ENCODE peak calls at places on chromosomes 11 and 22, in eight cellular contexts. S, J, A, O, W, C, Y and X are unnamed samples. For H3K4me1, the result is how much of the 10 kb centered on the place peaks cover.

GRCh38 chr22:36536717-36537116 is 7.8 kb upstream of the EIF3D start:
- DNase-seq in S (no peak), J (no peak), A (no peak), O (no peak), W (no peak), C (no peak), Y (no peak), X (no peak)

GRCh38 chr11:13098067-13098466 is 89.0 kb downstream of the RASSF10 start:
- DNase-seq in S (no peak), J (no peak), A (no peak), O (no peak), W (no peak), C (no peak), Y (no peak), X (no peak)

GRCh38 chr11:100705447-100705846 is 18.4 kb downstream of the ARHGAP42 start:
- DNase-seq in S (no peak), J (no peak), A (no peak), O (no peak), W (no peak), C (no peak), Y (no peak), X (no peak)

GRCh38 chr11:134756811-134757540 is 344.9 kb upstream of the B3GAT1 start:
- DNase-seq in S (no peak), J (no peak), A (no peak), O (no peak), W (no peak), C (no peak), Y (no peak), X (no peak)

GRCh38 chr11:115215694-115216615 is 288.3 kb downstream of the CADM1 start:
- DNase-seq in S (no peak), J (no peak), A (no peak), O (no peak), W (no peak), C (no peak), Y (no peak), X (no peak)

GRCh38 chr22:26777402-26777801 is 120.0 kb downstream of the MIAT start:
- DNase-seq in S (no peak), J (no peak), A (no peak), O (no peak), W (no peak), C (no peak), Y (no peak), X (peak)

GRCh38 chr22:46577361-46578249 is 40.2 kb upstream of the CELSR1 start:
- DNase-seq in S (peak), J (no peak), A (peak), O (no peak), W (no peak), C (no peak), Y (no peak), X (no peak)

GRCh38 chr11:94553938-94554337 is 10.2 kb downstream of the FUT4 start:
- DNase-seq in S (no peak), J (no peak), A (peak), O (no peak), W (no peak), C (no peak), Y (no peak), X (peak)

GRCh38 chr22:37784829-37785495 is 22.8 kb upstream of the GCAT start:
- DNase-seq in S (no peak), J (no peak), A (no peak), O (no peak), W (no peak), C (peak), Y (no peak), X (no peak)

GRCh38 chr11:118002541-118003019 is 16.4 kb downstream of the IL10RA start:
- DNase-seq in S (no peak), J (peak), A (peak), O (no peak), W (no peak), C (peak), Y (no peak), X (peak)

GRCh38 chr11:74185695-74186094 is 14.6 kb downstream of the PPME1 start:
- DNase-seq in S (no peak), J (no peak), A (no peak), O (no peak), W (no peak), C (no peak), Y (no peak), X (no peak)

GRCh38 chr11:77407613-77408012 is 66.3 kb downstream of the PAK1 start:
- DNase-seq in S (no peak), J (no peak), A (peak), O (no peak), W (peak), C (peak), Y (no peak), X (peak)

GRCh38 chr11:46382644-46383403 is 1.4 kb downstream of the MDK start:
- DNase-seq in S (peak), J (no peak), A (peak), O (no peak), W (no peak), C (peak), Y (no peak), X (peak)

GRCh38 chr11:58613228-58613627 is 9.2 kb upstream of the CNTF start:
- DNase-seq in S (no peak), J (no peak), A (no peak), O (no peak), W (no peak), C (no peak), Y (no peak), X (no peak)

GRCh38 chr11:63564056-63564784 is 1.0 kb upstream of the PLAAT2 start:
- DNase-seq in S (no peak), J (no peak), A (no peak), O (no peak), W (no peak), C (peak), Y (no peak), X (no peak)

GRCh38 chr11:118258410-118258809 is 5.7 kb downstream of the MPZL2 start:
- DNase-seq in S (no peak), J (no peak), A (no peak), O (no peak), W (no peak), C (peak), Y (no peak), X (no peak)

GRCh38 chr11:122202161-122202950 is 86.3 kb upstream of the BLID start:
- DNase-seq in S (no peak), J (no peak), A (peak), O (no peak), W (no peak), C (peak), Y (no peak), X (no peak)

GRCh38 chr11:104095791-104096190 is 59.4 kb downstream of the DDI1 start:
- DNase-seq in S (no peak), J (no peak), A (no peak), O (no peak), W (no peak), C (no peak), Y (no peak), X (no peak)

GRCh38 chr11:126072141-126072741 is 9.6 kb upstream of the CDON start:
- DNase-seq in S (no peak), J (no peak), A (no peak), O (no peak), W (no peak), C (no peak), Y (no peak), X (no peak)

GRCh38 chr11:14582835-14583234 is 60.8 kb upstream of the PDE3B start:
- DNase-seq in S (no peak), J (no peak), A (no peak), O (no peak), W (no peak), C (no peak), Y (no peak), X (no peak)

GRCh38 chr22:50440544-50441249 is 34.1 kb downstream of the SBF1 start:
- DNase-seq in S (no peak), J (no peak), A (peak), O (no peak), W (no peak), C (no peak), Y (no peak), X (no peak)

GRCh38 chr11:93718057-93718563 is 23.2 kb downstream of the TAF1D start:
- DNase-seq in S (no peak), J (no peak), A (no peak), O (no peak), W (no peak), C (no peak), Y (no peak), X (no peak)

GRCh38 chr11:46291441-46292143 is 14.1 kb downstream of the CREB3L1 start:
- DNase-seq in S (no peak), J (no peak), A (no peak), O (no peak), W (no peak), C (no peak), Y (no peak), X (peak)

GRCh38 chr11:113587318-113587739 is 112.1 kb upstream of the DRD2 start:
- DNase-seq in S (no peak), J (no peak), A (no peak), O (no peak), W (no peak), C (no peak), Y (no peak), X (peak)

DNA sequence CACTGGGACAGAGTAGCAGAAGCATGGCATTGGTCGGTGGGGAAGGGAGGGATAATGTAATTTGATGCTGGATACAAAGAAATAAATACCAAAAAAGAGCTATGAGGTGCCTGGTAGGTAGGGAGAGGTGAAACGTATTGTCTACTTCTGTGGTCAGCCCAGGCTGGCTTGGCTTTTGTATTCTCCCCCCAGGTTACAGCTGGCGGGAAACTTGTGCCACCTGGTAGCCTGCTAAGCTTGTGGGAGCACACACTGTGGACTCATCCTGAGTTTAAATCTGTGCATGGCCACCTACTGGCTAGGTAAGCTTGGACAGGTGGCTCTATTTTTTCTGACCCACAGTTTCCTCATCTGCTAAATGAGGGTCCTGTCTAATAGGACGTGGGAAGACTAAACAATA is 165.2 kb upstream of the E2F8 start:
- DNase-seq in S (no peak), J (no peak), A (no peak), O (no peak), W (no peak), C (no peak), Y (no peak), X (no peak)
- H3K27ac ChIP-seq in S (no peak), J (no peak), A (no peak), O (no peak), W (no peak), C (no peak), Y (no peak), X (no peak)

GRCh38 chr11:109978895-109979294 is 114.3 kb upstream of the ZC3H12C start:
- DNase-seq in S (no peak), J (no peak), A (no peak), O (no peak), W (no peak), C (no peak), Y (no peak), X (peak)

GRCh38 chr11:109983358-109983757 is 109.8 kb upstream of the ZC3H12C start:
- DNase-seq in S (no peak), J (no peak), A (no peak), O (no peak), W (no peak), C (no peak), Y (no peak), X (no peak)

GRCh38 chr11:109981028-109981636 is 112.1 kb upstream of the ZC3H12C start:
- DNase-seq in S (no peak), J (no peak), A (no peak), O (no peak), W (no peak), C (no peak), Y (no peak), X (no peak)

GRCh38 chr11:109986488-109986887 is 106.7 kb upstream of the ZC3H12C start:
- DNase-seq in S (no peak), J (no peak), A (no peak), O (no peak), W (no peak), C (no peak), Y (no peak), X (no peak)

DNA sequence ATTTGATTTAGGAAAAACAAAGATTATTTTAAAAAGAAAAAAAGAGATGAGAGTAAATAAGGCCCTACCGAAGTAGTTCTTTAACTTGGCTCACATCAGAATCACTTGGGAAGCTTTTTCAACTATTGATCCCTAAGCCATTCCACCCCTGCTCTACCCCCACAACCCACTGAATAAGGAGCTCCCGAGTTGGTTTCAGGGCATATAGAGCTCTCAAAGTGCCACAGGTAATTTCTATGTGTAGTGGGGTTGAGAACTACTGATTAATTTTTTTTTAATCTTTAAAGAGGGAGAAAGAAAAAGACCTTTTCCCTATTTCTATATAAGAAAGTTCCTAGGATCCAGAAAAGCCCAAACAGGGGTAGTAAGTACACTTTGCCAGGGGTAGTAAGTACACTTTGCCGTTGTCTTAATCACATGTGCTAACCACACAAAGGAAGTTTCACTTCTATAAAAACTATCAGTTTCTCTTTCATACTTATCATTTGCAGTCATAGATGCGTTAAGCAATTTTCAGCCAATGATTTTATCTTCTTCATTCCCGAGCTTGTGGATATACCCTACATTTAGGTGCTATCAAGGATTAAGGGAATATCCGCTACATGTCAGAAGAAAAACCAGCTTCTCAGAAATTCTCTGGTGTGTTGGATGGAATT is 108.4 kb upstream of the ZC3H12C start:
- DNase-seq in S (no peak), J (no peak), A (no peak), O (no peak), W (no peak), C (no peak), Y (no peak), X (no peak)
- H3K4me3 ChIP-seq in S (no peak), J (no peak), A (no peak), O (no peak), W (no peak), C (no peak), Y (no peak), X (no peak)

GRCh38 chr22:29314537-29315285 is 786 bp downstream of the RASL10A start:
- DNase-seq in S (peak), J (peak), A (no peak), O (no peak), W (no peak), C (peak), Y (no peak), X (no peak)
- H3K4me1 ChIP-seq in S (under half), J (half or more), A (half or more), O (under half), W (under half), C (under half), Y (under half), X (under half)

GRCh38 chr11:2391663-2391975 is 8.9 kb upstream of the TSSC4 start:
- DNase-seq in S (no peak), J (no peak), A (no peak), O (no peak), W (no peak), C (no peak), Y (no peak), X (no peak)
- H3K27ac ChIP-seq in S (no peak), J (peak), A (no peak), O (no peak), W (peak), C (no peak), Y (no peak), X (no peak)

DNA sequence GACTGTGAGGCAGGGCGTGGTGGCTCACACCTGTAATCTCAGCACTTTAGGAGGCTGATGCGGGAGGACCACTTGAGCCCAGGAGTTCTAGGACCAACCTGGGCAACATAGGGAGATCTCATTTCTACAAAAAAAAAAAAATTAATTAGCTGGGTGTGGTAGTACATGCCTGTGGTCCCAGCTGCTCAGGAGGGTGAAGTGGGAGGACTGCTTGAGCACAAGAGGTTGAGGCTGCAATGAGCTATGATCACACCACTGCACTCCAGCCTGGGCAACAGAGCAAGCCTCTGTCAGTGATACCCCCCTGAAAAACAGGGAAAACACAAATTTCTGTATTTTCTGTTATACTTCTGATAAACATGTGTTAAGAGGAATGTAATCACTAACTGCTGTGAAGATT is 57.8 kb upstream of the ARHGAP32 start:
- DNase-seq in S (no peak), J (no peak), A (no peak), O (no peak), W (no peak), C (no peak), Y (no peak), X (no peak)
- H3K4me3 ChIP-seq in S (no peak), J (no peak), A (no peak), O (no peak), W (no peak), C (no peak), Y (no peak), X (no peak)

GRCh38 chr11:130631119-130631518 is 182.7 kb downstream of the ADAMTS15 start:
- DNase-seq in S (no peak), J (no peak), A (no peak), O (no peak), W (no peak), C (no peak), Y (no peak), X (peak)
- H3K4me1 ChIP-seq in S (under half), J (under half), A (under half), O (under half), W (under half), C (under half), Y (under half), X (under half)

GRCh38 chr11:36240746-36241295 is 48.4 kb downstream of the COMMD9 start:
- DNase-seq in S (no peak), J (no peak), A (no peak), O (no peak), W (no peak), C (no peak), Y (no peak), X (no peak)

GRCh38 chr11:36238881-36239280 is 50.3 kb downstream of the COMMD9 start:
- DNase-seq in S (no peak), J (no peak), A (no peak), O (no peak), W (no peak), C (no peak), Y (no peak), X (no peak)

GRCh38 chr11:36241512-36241911 is 47.7 kb downstream of the COMMD9 start:
- DNase-seq in S (no peak), J (no peak), A (no peak), O (no peak), W (no peak), C (no peak), Y (no peak), X (no peak)

GRCh38 chr11:36240178-36240577 is 49.0 kb downstream of the COMMD9 start:
- DNase-seq in S (no peak), J (no peak), A (no peak), O (no peak), W (no peak), C (no peak), Y (no peak), X (peak)

DNA sequence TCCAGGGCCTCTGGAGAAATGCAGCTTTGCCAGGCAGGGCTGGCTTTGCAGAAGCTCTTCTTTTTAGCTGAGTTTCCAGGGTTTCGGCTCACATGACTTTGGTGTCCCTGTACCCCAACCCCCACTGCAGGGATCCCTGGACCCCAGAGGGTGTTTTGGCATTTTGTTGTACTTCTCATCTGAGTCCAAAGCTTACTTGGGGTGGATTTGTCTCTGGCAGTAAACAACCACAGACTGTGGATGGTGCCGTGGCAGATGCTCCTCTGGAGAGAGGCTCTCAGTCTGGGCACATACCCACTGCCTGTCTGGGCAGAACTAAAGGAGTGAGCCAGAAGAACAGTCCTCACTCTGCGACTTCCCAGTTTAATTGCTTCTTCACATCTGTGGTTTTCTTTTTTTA is 49.6 kb downstream of the COMMD9 start:
- DNase-seq in S (no peak), J (no peak), A (no peak), O (no peak), W (no peak), C (no peak), Y (no peak), X (no peak)
- H3K27ac ChIP-seq in S (no peak), J (no peak), A (no peak), O (no peak), W (no peak), C (no peak), Y (no peak), X (no peak)

GRCh38 chr11:120208012-120208441 is 2.8 kb upstream of the OAF start:
- DNase-seq in S (no peak), J (no peak), A (peak), O (no peak), W (no peak), C (no peak), Y (no peak), X (peak)
- H3K4me3 ChIP-seq in S (no peak), J (no peak), A (no peak), O (no peak), W (no peak), C (no peak), Y (no peak), X (no peak)

DNA sequence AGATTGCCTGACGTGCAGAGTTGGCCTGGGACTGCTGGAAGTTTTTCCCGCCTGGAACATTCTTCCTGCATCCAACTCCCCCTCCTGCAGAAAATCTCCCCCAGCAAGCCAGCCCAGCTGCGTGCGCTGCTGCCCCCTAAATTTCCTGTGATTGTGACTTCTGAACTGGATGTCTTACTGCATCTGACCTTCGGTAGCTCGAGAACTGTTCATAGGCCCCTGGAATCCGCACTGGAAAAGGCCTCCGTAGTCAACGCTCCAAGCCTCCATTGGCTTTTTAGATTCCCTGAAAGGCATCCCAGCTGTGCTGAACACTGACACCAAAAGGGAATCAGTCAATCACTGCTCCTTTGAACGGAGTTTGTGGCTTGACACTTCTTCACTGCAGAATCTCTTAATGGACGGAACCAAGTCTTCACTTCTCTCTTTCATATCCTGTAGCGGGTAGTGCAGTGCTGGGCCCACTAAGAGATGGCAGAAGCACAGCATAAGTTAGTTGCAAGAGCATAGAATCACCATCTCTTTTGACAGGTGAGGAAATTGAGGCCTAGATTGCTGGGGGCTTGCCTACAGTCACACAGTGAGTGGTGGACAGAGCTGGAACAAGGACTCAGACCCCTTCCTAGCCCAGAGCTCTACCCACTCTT is 14.2 kb upstream of the RASD2 start:
- DNase-seq in S (no peak), J (no peak), A (no peak), O (no peak), W (no peak), C (no peak), Y (no peak), X (no peak)
- H3K4me1 ChIP-seq in S (under half), J (under half), A (under half), O (under half), W (under half), C (under half), Y (under half), X (under half)